ENCODE peak calls at places on chromosomes 2 and 18, in seven cellular contexts. R, F, V, K, G, A and T are unnamed samples.

GRCh38 chr2:66000888-66001287 is 434.0 kb upstream of the MEIS1 start:
- DNase-seq in R (no peak), F (no peak), A (no peak), K (no peak), G (no peak), V (no peak), T (no peak)

GRCh38 chr2:25270061-25270460 is 71.7 kb downstream of the DNMT3A start:
- DNase-seq in F (no peak), R (no peak), V (no peak), G (no peak), K (no peak), A (no peak), T (no peak)

GRCh38 chr2:21356857-21357255 is 233.1 kb downstream of the TDRD15 start:
- DNase-seq in A (no peak), K (no peak), R (no peak), V (no peak), G (no peak), F (no peak), T (no peak)

GRCh38 chr2:237931205-237931721 is 35.6 kb upstream of the UBE2F start:
- DNase-seq in A (no peak), R (no peak), G (no peak), V (no peak), K (no peak), F (no peak), T (no peak)

GRCh38 chr2:172434821-172435607 is 7.6 kb downstream of the ITGA6 start:
- DNase-seq in F (no peak), R (no peak), K (no peak), V (no peak), A (no peak), G (no peak), T (no peak)

GRCh38 chr2:157106950-157107349 is 150.6 kb upstream of the GALNT5 start:
- DNase-seq in V (no peak), A (no peak), K (no peak), G (no peak), R (no peak), F (no peak), T (no peak)

GRCh38 chr18:33627114-33627513 is 49.1 kb downstream of the ASXL3 start:
- DNase-seq in V (no peak), A (no peak), G (no peak), K (no peak), R (no peak), F (no peak), T (no peak)

GRCh38 chr2:102703748-102704147 is 58.1 kb upstream of the TMEM182 start:
- DNase-seq in A (no peak), K (no peak), R (peak), V (no peak), G (no peak), F (no peak), T (peak)

GRCh38 chr18:26479065-26479685 is 69.2 kb downstream of the KCTD1 start:
- DNase-seq in A (no peak), G (no peak), V (no peak), R (no peak), F (no peak), K (no peak), T (no peak)

GRCh38 chr2:33477473-33478468 is 1.3 kb downstream of the RASGRP3 start:
- DNase-seq in V (no peak), G (peak), R (no peak), A (no peak), F (no peak), K (peak), T (no peak)

GRCh38 chr2:233034091-233034882 is 1.8 kb downstream of the NEU2 start:
- DNase-seq in K (no peak), G (no peak), R (no peak), F (no peak), A (no peak), V (no peak), T (no peak)

GRCh38 chr18:10164241-10165160 is 250.7 kb downstream of the VAPA start:
- DNase-seq in R (no peak), F (no peak), A (no peak), K (no peak), G (no peak), V (no peak), T (no peak)

GRCh38 chr18:50398099-50398498 is 23.3 kb downstream of the SKA1 start:
- DNase-seq in V (no peak), R (no peak), G (no peak), A (no peak), K (no peak), F (no peak), T (no peak)

GRCh38 chr2:236932711-236933300 is 152.9 kb upstream of the COPS8 start:
- DNase-seq in K (no peak), G (no peak), A (no peak), F (no peak), V (peak), R (no peak), T (no peak)

GRCh38 chr2:110858135-110858737 is 125.9 kb downstream of the ACOXL start:
- DNase-seq in R (no peak), G (no peak), K (no peak), V (no peak), A (no peak), F (no peak), T (no peak)

GRCh38 chr18:76363451-76364120 is 131.5 kb downstream of the ZNF516 start:
- DNase-seq in G (peak), A (no peak), F (peak), K (no peak), R (no peak), V (no peak), T (no peak)

GRCh38 chr2:194116861-194117260 is 1540.2 kb upstream of the SLC39A10 start:
- DNase-seq in R (no peak), K (no peak), A (no peak), G (no peak), F (no peak), V (no peak), T (no peak)

GRCh38 chr2:211045025-211045424 is 488.6 kb downstream of the CPS1 start:
- DNase-seq in F (no peak), R (no peak), V (no peak), K (no peak), G (no peak), A (no peak), T (no peak)

GRCh38 chr2:77328125-77328524 is 194.1 kb downstream of the LRRTM4 start:
- DNase-seq in A (no peak), R (no peak), F (no peak), K (no peak), V (no peak), G (no peak), T (no peak)

GRCh38 chr2:95054016-95054415 is 28.5 kb downstream of the MAL start:
- DNase-seq in A (no peak), K (peak), F (no peak), V (no peak), R (no peak), G (no peak), T (no peak)

GRCh38 chr2:120134263-120134662 is 88.9 kb downstream of the TMEM185B start:
- DNase-seq in V (no peak), K (no peak), F (no peak), G (no peak), A (no peak), R (peak), T (peak)

GRCh38 chr18:12608292-12608691 is 49.6 kb downstream of the SPIRE1 start:
- DNase-seq in R (no peak), G (no peak), V (no peak), F (no peak), K (no peak), A (no peak), T (no peak)

GRCh38 chr2:75570948-75571729 is 10.4 kb upstream of the EVA1A start:
- DNase-seq in R (no peak), K (no peak), A (peak), V (no peak), F (no peak), G (no peak), T (peak)

GRCh38 chr2:176856645-176857044 is 355.9 kb upstream of the HNRNPA3 start:
- DNase-seq in K (no peak), G (no peak), A (no peak), V (no peak), F (no peak), R (no peak), T (no peak)

GRCh38 chr18:59139615-59140286 is at the start of gene SEC11C:
- DNase-seq in A (peak), G (peak), F (peak), V (no peak), R (peak), K (peak), T (peak)
- TF ChIP-seq POLR2A in A (no peak), G (no peak), F (no peak), V (no peak), R (peak), K (no peak), T (no peak)

GRCh38 chr18:32469190-32469611 is 1.5 kb downstream of the GAREM1 start:
- DNase-seq in K (peak), R (peak), V (no peak), G (peak), A (no peak), F (peak), T (peak)

GRCh38 chr18:32472841-32473240 is 2.2 kb upstream of the GAREM1 start:
- DNase-seq in K (no peak), R (no peak), G (no peak), V (no peak), F (no peak), A (no peak), T (no peak)

GRCh38 chr18:32470136-32470712 is 458 bp downstream of the GAREM1 start:
- DNase-seq in F (peak), V (no peak), G (peak), K (peak), A (peak), R (no peak), T (peak)

GRCh38 chr18:32469691-32470131 is 971 bp downstream of the GAREM1 start:
- DNase-seq in G (no peak), A (no peak), F (no peak), R (no peak), V (no peak), K (no peak), T (peak)

DNA sequence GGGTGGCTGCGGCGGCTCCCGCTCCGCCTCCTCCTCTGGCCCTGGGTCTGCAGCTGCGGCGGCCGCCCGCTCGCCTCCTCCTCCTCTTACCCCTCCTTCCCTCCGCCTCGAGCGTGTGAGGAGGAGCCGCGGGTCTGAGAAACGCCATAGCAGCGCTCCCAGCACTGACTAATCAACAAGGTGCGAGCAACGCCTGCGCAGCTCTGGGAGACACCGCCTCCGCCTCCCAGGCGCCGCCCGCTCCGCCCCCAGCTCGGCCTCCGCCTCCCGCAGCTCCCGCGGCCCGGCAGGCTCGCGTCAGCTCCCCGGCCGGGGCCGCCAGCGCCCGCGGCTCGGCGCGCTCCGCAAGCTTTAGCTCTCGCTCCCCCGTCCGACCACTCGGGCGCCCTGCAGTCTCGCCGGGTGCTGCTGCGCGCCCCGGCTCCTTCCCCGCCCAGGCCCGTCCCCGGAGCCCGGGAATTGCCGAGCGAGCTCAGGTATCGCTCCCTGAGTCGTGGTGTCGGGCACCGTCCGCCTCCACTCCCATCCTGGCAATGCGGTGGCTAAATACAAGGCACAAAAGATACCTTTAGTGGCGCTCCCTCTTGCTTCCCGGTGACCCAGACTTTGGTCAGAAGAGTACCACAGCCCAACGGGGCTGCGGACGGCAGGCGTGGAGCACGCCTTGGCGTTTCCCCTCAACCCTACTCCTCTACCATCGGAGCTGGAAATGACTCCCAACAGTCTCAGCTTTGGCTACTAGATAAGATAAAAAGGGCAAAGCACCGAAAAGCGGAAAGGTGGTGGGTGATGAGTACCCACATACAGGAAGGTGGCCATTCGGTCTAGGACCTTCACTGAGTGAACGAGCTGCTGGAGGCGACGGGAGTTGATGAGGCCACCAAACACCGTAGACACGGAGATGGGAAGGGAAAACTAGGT is at the start of gene GAREM1:
- DNase-seq in K (peak), A (peak), F (peak), V (no peak), R (peak), G (peak), T (peak)
- TF ChIP-seq POLR2A in K (peak), A (peak), F (peak), V (peak), R (peak), G (peak), T (peak)

GRCh38 chr2:241148239-241148638 is 1.0 kb downstream of the PASK start:
- DNase-seq in V (no peak), A (no peak), G (no peak), K (no peak), R (no peak), F (no peak), T (no peak)

GRCh38 chr2:241150660-241151530 is 628 bp downstream of the PPP1R7 start:
- DNase-seq in F (no peak), R (no peak), G (no peak), K (no peak), A (peak), V (no peak), T (no peak)

GRCh38 chr2:241148891-241149674 is at the start of gene PASK:
- DNase-seq in F (peak), V (no peak), R (peak), A (peak), G (peak), K (peak), T (peak)

GRCh38 chr2:241149675-241149924 is 328 bp upstream of the PASK start:
- DNase-seq in K (no peak), R (no peak), A (no peak), G (no peak), F (no peak), V (no peak), T (no peak)

GRCh38 chr2:241149925-241150659 is at the start of gene PPP1R7:
- DNase-seq in V (no peak), A (peak), G (peak), R (peak), F (peak), K (peak), T (peak)
- TF ChIP-seq POLR2A in V (peak), A (peak), G (peak), R (peak), F (no peak), K (peak), T (no peak)

DNA sequence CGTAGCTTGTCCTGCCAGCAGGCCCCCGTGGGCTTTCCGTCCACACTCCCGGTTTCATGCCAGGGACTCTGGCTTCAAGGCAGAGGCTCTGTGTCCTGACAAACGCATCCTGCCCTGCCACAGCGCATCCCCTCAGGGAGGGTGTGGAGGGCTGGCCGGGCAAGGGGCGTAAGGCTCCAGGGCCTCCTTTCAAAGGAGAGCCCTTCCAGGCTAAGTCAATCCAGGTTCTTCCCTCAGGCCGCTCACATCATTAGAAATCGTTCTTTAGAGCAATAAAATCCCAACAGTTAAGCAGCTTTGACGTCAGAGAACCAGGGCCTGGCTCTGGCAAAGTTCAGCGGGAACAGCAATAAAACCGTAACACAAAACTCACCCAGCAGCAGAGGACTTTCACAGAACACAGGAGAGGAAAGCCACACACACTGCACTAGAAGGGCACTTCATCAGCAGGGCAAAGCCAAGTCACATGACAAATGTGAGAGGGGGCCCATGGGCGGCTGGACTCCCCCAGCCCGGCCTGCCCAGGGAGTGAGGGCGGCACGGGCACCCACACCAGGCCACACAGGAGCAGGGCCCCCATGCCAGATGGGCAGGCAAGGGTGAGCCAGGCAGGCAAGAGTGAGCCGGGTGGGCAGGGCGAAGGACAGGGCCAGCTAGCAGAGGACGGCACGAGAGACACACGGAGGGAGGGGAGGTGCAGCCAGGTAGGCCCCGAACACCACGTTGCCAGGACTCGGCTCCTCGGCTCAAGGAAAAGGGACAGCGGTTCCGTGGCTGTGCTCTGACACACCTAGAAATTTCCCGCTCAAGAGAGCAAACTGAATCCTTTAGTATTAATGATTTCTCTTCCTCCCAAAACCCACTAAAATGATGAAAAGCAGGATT is 52.0 kb downstream of the HDAC4 start:
- DNase-seq in G (peak), F (peak), R (no peak), A (no peak), K (peak), V (peak), T (peak)
- TF ChIP-seq POLR2A in G (no peak), F (no peak), R (no peak), A (no peak), K (peak), V (no peak), T (no peak)

DNA sequence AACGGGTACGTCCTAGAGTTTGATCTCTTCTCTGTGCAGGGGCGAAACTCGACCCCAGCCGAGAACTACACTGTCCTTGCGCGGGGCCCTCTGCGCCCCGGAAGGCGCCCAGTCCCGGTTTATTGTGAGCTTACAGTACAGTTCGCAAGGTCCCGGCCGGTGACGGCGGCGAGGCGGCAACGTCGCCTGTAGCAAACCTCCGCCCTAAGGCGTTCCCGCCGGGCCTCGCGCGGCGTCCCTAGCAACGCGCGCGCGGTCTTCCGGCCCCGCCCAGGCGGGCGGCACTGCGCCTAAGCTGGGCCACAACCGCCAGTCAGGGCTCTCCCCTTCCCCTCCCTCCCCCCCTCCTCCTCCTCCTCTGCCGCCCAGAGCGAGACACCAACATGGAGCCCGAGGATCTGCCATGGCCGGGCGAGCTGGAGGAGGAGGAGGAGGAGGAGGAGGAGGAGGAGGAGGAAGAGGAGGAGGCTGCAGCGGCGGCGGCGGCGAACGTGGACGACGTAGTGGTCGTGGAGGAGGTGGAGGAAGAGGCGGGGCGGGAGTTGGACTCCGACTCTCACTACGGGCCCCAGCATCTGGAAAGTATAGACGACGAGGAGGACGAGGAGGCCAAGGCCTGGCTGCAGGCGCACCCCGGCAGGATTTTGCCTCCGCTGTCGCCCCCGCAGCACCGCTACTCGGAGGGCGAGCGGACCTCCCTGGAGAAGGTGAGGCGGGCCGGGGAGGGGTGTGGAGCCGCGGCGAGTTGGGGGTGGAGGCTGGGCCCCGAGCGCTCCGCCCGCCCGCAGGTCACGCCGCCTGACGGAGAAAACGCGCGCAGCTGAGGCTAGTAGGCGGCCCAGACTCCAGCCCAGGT is at the start of gene ALMS1:
- DNase-seq in A (peak), G (peak), R (peak), F (peak), V (no peak), K (peak), T (peak)
- TF ChIP-seq POLR2A in A (no peak), G (peak), R (peak), F (no peak), V (no peak), K (no peak), T (no peak)

GRCh38 chr2:182715896-182716664 is at the start of gene DNAJC10:
- DNase-seq in K (peak), V (peak), R (peak), F (peak), G (peak), A (peak), T (peak)
- TF ChIP-seq POLR2A in K (peak), V (no peak), R (peak), F (peak), G (peak), A (peak), T (peak)

GRCh38 chr2:8118940-8119781 is 562.7 kb upstream of the ID2 start:
- DNase-seq in G (no peak), A (no peak), F (no peak), V (no peak), K (no peak), R (no peak), T (no peak)
- TF ChIP-seq POLR2A in G (no peak), A (no peak), F (no peak), V (no peak), K (no peak), R (no peak), T (no peak)